ENCODE peak calls at places on chromosomes 7 and 10, in four cellular contexts. C is A549, Y is HepG2, L is SK-N-SH. Z is an unnamed sample.

GRCh38 chr10:58189269-58189668 is 78.4 kb downstream of the IPMK start:
- DNase-seq in L (no peak), C (no peak), Y (no peak), Z (peak; percentile 76)

GRCh38 chr10:31143331-31143935 is 111.8 kb upstream of the ZNF438 start:
- DNase-seq in Y (no peak), L (no peak), C (no peak), Z (no peak)

GRCh38 chr7:21898265-21898930 is 47.3 kb downstream of the CDCA7L start:
- DNase-seq in Y (no peak), L (no peak), C (no peak), Z (no peak)

GRCh38 chr10:94003496-94003895 is 9.8 kb downstream of the PLCE1 start:
- DNase-seq in C (no peak), L (no peak), Y (no peak), Z (no peak)

GRCh38 chr7:44163591-44163990 is 22.5 kb upstream of the MYL7 start:
- DNase-seq in L (no peak), Y (no peak), C (no peak), Z (peak; percentile 94)

GRCh38 chr10:71850745-71851629 is at the start of gene PSAP:
- DNase-seq in L (peak; percentile 99), C (peak; percentile 97), Y (peak; percentile 95), Z (peak; percentile 97)

GRCh38 chr7:135160098-135160857 is 10.2 kb downstream of the CYREN start:
- DNase-seq in L (no peak), Y (no peak), C (no peak), Z (peak; percentile 67)

GRCh38 chr7:100583132-100584045 is 2.5 kb downstream of the LRCH4 start:
- DNase-seq in L (no peak), C (no peak), Y (no peak), Z (peak; percentile 67)

DNA sequence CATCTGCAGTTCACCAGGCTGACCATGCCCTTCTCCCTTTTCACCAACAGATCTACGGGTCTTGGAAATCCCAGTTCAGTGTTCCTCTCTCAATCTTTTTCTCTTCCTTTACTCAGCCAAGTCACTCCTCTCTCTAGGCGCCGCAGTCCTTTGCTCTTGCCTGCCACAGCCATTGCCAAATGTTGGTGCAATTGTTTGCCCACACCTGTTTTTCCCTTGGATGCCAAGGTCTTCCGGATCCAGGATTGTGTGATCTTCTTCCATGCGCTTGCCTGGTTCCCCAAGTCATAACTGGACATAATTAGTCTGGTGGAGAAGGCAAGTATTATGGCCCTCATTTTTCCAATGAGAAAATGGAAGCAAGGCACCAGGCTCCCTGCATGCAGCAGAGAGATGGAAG is 265.2 kb downstream of the KCNMA1 start:
- DNase-seq in C (no peak), L (no peak), Y (no peak), Z (no peak)
- TF ChIP-seq SMC3 in C (no peak), L (no peak), Y (no peak), Z (no peak)

DNA sequence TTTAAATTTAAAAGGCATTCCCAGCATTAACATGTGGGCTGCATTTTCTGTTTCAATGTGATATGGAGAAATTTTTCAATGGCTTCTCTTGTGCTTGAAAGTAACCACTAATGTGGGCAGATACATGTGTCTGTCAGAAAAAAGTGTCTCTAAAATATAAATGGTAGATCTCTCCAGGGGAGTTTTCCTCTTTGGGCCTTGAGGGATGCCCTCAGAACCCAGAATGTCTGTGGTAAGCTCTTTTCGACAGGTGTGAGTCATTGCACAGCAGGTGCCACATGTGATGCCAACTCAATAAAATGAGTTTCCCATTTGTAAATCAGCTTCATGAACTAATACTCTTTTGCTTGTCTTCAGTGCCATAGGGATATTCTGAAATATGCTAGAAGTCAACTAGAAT is 221.0 kb downstream of the SEMA3E start:
- DNase-seq in C (no peak), Y (no peak), L (no peak), Z (no peak)
- H3K4me2 ChIP-seq in C (no peak overlapping the region), Y (no peak overlapping the region), L (no peak overlapping the region), Z (no peak overlapping the region)

GRCh38 chr10:109149666-109150350 is 773.5 kb downstream of the XPNPEP1 start:
- DNase-seq in Y (no peak), L (no peak), C (no peak), Z (no peak)
- TF ChIP-seq SMC3 in Y (no peak), L (no peak), C (no peak), Z (no peak)

GRCh38 chr7:143299840-143300239 is 11.7 kb downstream of the CASP2 start:
- DNase-seq in C (peak; percentile 58), Y (peak; percentile 36), L (peak; percentile 72), Z (no peak)
- H3K4me2 ChIP-seq in C (no peak overlapping the region), Y (no peak overlapping the region), L (no peak overlapping the region), Z (peak overlapping the region; percentile 11)

DNA sequence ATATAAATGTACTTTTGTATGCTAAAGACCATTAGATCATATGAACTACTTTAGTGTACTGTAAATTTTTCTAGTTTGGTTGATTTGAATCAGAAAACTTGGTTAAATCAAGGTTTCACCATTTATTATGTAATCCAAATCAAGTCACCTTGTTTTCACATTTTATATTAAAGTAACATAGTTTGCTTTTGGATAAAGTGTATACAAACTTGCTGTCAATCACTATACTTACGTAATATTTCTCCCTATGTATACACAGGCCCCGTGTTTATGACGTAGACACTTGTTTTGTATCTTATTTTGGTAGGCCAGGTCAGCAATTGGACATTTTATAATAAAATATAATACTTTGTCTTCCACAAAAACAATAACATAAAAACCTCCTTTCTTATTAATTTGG is 32.2 kb downstream of the NAMPT start:
- DNase-seq in Y (no peak), L (no peak), C (no peak), Z (no peak)
- TF ChIP-seq SMC3 in Y (no peak), L (no peak), C (no peak), Z (no peak)

GRCh38 chr7:156445997-156446761 is 194.4 kb upstream of the RNF32 start:
- DNase-seq in L (no peak), Y (no peak), C (no peak), Z (no peak)

GRCh38 chr7:156446990-156447389 is 193.6 kb upstream of the RNF32 start:
- DNase-seq in L (no peak), Y (no peak), C (no peak), Z (no peak)

GRCh38 chr7:156450473-156450872 is 190.1 kb upstream of the RNF32 start:
- DNase-seq in Y (no peak), C (no peak), L (no peak), Z (no peak)

DNA sequence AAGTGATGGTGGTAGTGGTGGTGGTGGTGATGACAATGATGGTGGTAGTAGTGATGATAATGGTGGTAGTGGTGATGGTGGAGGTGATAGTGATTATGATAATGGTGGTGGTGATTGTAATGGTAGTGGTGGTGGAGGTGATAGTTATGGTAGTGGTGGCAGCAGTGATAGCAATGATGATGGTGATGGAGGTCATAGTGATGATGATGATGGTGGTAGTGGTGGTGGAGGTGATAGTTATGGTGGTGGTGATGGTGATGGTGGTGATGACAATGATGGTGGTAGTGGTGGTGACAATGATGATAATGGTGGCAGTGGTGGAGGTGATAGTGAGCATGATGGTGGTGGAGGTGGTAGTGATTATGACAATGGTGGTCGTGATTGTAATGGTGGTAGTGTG is 191.7 kb upstream of the RNF32 start:
- DNase-seq in C (no peak), Y (no peak), L (no peak), Z (no peak)
- H3K4me2 ChIP-seq in C (no peak overlapping the region), Y (no peak overlapping the region), L (no peak overlapping the region), Z (no peak overlapping the region)

DNA sequence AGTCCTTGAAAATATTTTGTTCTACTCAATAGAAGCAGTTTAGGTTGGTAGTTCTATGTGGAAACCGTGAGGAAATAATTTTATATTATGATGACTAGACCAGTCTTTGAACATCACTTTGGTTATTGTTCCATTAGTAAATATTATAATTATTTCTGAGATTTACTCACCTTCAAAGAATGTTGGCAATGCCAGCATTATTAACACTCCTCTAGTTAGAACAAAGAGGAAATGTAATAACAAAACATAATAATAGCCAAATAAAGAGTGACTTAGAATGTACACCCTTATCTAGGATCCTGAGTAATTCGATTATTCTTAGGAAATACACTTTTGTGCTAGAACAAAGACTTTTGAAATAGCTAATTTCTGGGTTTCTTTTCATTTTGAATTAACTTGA is 121.1 kb downstream of the CFTR start:
- DNase-seq in L (no peak), Y (no peak), C (no peak), Z (no peak)
- TF ChIP-seq SMC3 in L (no peak), Y (no peak), C (no peak), Z (no peak)

GRCh38 chr10:124225468-124226270 is 132.3 kb upstream of the CHST15 start:
- DNase-seq in C (no peak), Y (no peak), L (no peak), Z (no peak)
- H3K4me2 ChIP-seq in C (no peak overlapping the region), Y (no peak overlapping the region), L (no peak overlapping the region), Z (no peak overlapping the region)

GRCh38 chr10:89332092-89332633 is 4.4 kb downstream of the IFIT3 start:
- DNase-seq in C (no peak), L (no peak), Y (peak; percentile 41), Z (peak; percentile 78)

GRCh38 chr10:89332718-89333281 is 5.0 kb downstream of the IFIT3 start:
- DNase-seq in C (no peak), L (no peak), Y (no peak), Z (no peak)

GRCh38 chr10:89330537-89330936 is 2.7 kb downstream of the IFIT3 start:
- DNase-seq in L (no peak), C (no peak), Y (no peak), Z (no peak)

GRCh38 chr10:89327803-89328441 is at the start of gene IFIT3:
- DNase-seq in C (peak; percentile 76), Y (peak; percentile 38), L (peak; percentile 13), Z (peak; percentile 96)
- TF ChIP-seq SMC3 in C (no peak), Y (no peak), L (peak; percentile 10), Z (peak; percentile 4)

Z was measured in IMR-90.